ENCODE peak calls at places on chromosome 20, in five cellular contexts. One of them, this sample, is unnamed.

GRCh38 chr20:14712302-14712739 is 374.9 kb upstream of the FLRT3 start:
- DNase-seq in GM12878: no peak
- DNase-seq in K562: no peak
- DNase-seq in HepG2: no peak
- DNase-seq in H1: no peak
- DNase-seq in this sample: no peak

GRCh38 chr20:22687676-22688360 is 103.4 kb upstream of the FOXA2 start:
- DNase-seq in H1: no peak
- DNase-seq in K562: no peak
- DNase-seq in HepG2: no peak
- DNase-seq in GM12878: no peak
- DNase-seq in this sample: no peak

GRCh38 chr20:63254536-63255384 is 497 bp upstream of the NKAIN4 start:
- DNase-seq in GM12878: no peak
- DNase-seq in K562: no peak
- DNase-seq in H1: no peak
- DNase-seq in HepG2: no peak
- DNase-seq in this sample: no peak

GRCh38 chr20:2539341-2539740 is 3.0 kb downstream of the TMC2 start:
- DNase-seq in HepG2: peak
- DNase-seq in K562: no peak
- DNase-seq in GM12878: no peak
- DNase-seq in H1: no peak
- DNase-seq in this sample: no peak

GRCh38 chr20:63215101-63216040 is 560 bp downstream of the YTHDF1 start:
- DNase-seq in GM12878: no peak
- DNase-seq in H1: no peak
- DNase-seq in HepG2: peak
- DNase-seq in K562: peak
- DNase-seq in this sample: peak

GRCh38 chr20:33648396-33649004 is 13.6 kb upstream of the C20orf144 start:
- DNase-seq in H1: no peak
- DNase-seq in K562: peak
- DNase-seq in HepG2: no peak
- DNase-seq in GM12878: no peak
- DNase-seq in this sample: peak

GRCh38 chr20:23625236-23625964 is 12.4 kb downstream of the CST3 start:
- DNase-seq in HepG2: no peak
- DNase-seq in H1: no peak
- DNase-seq in GM12878: no peak
- DNase-seq in K562: no peak
- DNase-seq in this sample: no peak

GRCh38 chr20:63815613-63815862 is 15.5 kb downstream of the ZBTB46 start:
- DNase-seq in H1: no peak
- DNase-seq in K562: no peak
- DNase-seq in HepG2: no peak
- DNase-seq in GM12878: no peak
- DNase-seq in this sample: no peak

GRCh38 chr20:56893206-56893605 is 264.1 kb downstream of the TFAP2C start:
- DNase-seq in HepG2: no peak
- DNase-seq in K562: peak
- DNase-seq in H1: no peak
- DNase-seq in GM12878: no peak
- DNase-seq in this sample: no peak

GRCh38 chr20:58078741-58079522 is 149.5 kb downstream of the ANKRD60 start:
- DNase-seq in H1: no peak
- DNase-seq in HepG2: no peak
- DNase-seq in K562: no peak
- DNase-seq in GM12878: no peak
- DNase-seq in this sample: no peak

GRCh38 chr20:6944292-6944691 is 176.8 kb downstream of the BMP2 start:
- DNase-seq in GM12878: no peak
- DNase-seq in HepG2: no peak
- DNase-seq in K562: no peak
- DNase-seq in H1: no peak
- DNase-seq in this sample: no peak

GRCh38 chr20:62914970-62915457 is 11.3 kb downstream of the DIDO1 start:
- DNase-seq in HepG2: peak
- DNase-seq in H1: no peak
- DNase-seq in GM12878: no peak
- DNase-seq in K562: no peak
- DNase-seq in this sample: peak

GRCh38 chr20:63145156-63145555 is 70.8 kb downstream of the YTHDF1 start:
- DNase-seq in HepG2: no peak
- DNase-seq in GM12878: no peak
- DNase-seq in K562: no peak
- DNase-seq in H1: no peak
- DNase-seq in this sample: no peak

DNA sequence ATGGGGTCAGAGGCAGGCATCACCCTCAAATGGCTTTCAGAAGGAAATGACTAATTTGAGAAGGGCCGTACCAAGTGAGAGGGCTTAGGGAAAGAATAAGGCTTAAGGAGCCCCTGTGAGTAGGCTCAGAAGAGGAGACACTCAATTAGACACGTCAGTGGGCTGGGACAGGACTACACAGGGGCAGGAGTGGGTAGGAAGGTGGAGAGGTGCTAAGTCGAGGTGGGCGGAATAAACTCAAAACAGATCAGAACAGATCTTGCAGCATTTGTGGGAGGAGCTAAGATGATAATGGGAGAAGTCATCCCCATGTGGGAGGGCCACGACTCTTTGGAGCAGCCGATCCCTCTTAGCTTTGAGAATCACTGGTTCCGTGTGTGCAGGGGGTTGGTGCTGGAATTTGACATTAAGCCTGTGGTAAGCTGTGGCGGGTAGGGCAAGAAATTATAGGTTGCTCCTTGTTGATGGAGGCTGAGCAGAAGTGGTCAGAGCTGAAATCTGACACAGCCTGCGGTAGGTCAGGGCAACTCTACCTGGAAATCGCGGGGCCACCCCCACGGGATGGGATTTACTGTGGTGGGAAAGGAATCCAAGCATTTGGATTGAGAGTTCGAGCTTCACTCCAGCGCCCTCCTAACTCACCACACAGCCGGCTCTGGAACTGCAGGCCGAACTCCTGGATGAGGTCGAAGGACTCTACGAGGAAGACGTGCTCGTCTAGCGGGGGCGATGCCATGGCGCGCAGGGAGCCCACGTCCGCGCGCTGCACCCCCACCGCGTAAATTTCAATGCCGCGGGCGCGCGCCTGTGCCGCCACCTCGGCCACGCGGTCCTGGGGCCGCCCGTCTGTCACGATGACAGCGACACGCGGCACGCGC is 2.8 kb upstream of the RBPJL start:
- DNase-seq in H1: no peak
- DNase-seq in HepG2: no peak
- DNase-seq in GM12878: no peak
- DNase-seq in K562: no peak
- DNase-seq in this sample: no peak
- TF ChIP-seq CHD2 in H1: no peak
- TF ChIP-seq CHD2 in HepG2: no peak
- TF ChIP-seq CHD2 in GM12878: no peak
- TF ChIP-seq CHD2 in K562: no peak
- TF ChIP-seq CHD2 in this sample: no peak

GRCh38 chr20:41055679-41056078 is 27.1 kb downstream of the TOP1 start:
- DNase-seq in H1: no peak
- DNase-seq in K562: no peak
- DNase-seq in GM12878: no peak
- DNase-seq in HepG2: no peak
- DNase-seq in this sample: no peak

GRCh38 chr20:41061155-41061554 is 32.5 kb downstream of the TOP1 start:
- DNase-seq in HepG2: no peak
- DNase-seq in K562: no peak
- DNase-seq in GM12878: no peak
- DNase-seq in H1: no peak
- DNase-seq in this sample: no peak

GRCh38 chr20:41059236-41059635 is 30.6 kb downstream of the TOP1 start:
- DNase-seq in GM12878: no peak
- DNase-seq in K562: no peak
- DNase-seq in H1: no peak
- DNase-seq in HepG2: no peak
- DNase-seq in this sample: no peak

GRCh38 chr20:41058674-41059008 is 30.0 kb downstream of the TOP1 start:
- DNase-seq in H1: no peak
- DNase-seq in HepG2: no peak
- DNase-seq in GM12878: no peak
- DNase-seq in K562: no peak
- DNase-seq in this sample: no peak

GRCh38 chr20:41058007-41058673 is 29.5 kb downstream of the TOP1 start:
- DNase-seq in GM12878: no peak
- DNase-seq in HepG2: peak
- DNase-seq in H1: no peak
- DNase-seq in K562: peak
- DNase-seq in this sample: peak
- TF ChIP-seq TAF1 in GM12878: no peak
- TF ChIP-seq TAF1 in HepG2: no peak
- TF ChIP-seq TAF1 in H1: no peak
- TF ChIP-seq TAF1 in K562: no peak
- TF ChIP-seq TAF1 in this sample: no peak

DNA sequence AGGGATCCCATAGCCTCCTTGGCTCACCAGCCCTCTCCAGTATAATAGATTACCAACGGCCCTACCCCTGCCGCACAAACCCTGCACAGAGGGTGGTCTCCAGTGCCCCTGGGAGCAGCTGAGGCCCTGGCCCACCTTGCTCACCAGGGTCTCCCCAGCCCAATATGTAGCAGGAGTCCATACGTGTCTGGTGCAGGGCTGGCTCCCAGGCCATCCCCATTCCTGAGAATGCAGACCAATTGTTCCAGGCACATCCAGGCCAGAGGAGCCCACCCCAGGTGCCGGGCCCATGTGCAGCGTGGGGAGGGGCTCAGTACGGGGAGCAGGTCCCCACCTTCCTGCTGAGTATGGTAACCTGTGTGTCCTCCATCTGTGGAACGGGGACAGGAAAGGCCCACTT is 251.9 kb downstream of the TAF4 start:
- DNase-seq in H1: no peak
- DNase-seq in K562: no peak
- DNase-seq in GM12878: no peak
- DNase-seq in HepG2: no peak
- DNase-seq in this sample: no peak
- TF ChIP-seq CHD2 in H1: no peak
- TF ChIP-seq CHD2 in K562: no peak
- TF ChIP-seq CHD2 in GM12878: no peak
- TF ChIP-seq CHD2 in HepG2: no peak
- TF ChIP-seq CHD2 in this sample: no peak

GRCh38 chr20:11431613-11432012 is 486.1 kb upstream of the BTBD3 start:
- DNase-seq in GM12878: no peak
- DNase-seq in H1: no peak
- DNase-seq in HepG2: no peak
- DNase-seq in K562: no peak
- DNase-seq in this sample: no peak
- TF ChIP-seq TAF1 in GM12878: no peak
- TF ChIP-seq TAF1 in H1: no peak
- TF ChIP-seq TAF1 in HepG2: no peak
- TF ChIP-seq TAF1 in K562: no peak
- TF ChIP-seq TAF1 in this sample: no peak

DNA sequence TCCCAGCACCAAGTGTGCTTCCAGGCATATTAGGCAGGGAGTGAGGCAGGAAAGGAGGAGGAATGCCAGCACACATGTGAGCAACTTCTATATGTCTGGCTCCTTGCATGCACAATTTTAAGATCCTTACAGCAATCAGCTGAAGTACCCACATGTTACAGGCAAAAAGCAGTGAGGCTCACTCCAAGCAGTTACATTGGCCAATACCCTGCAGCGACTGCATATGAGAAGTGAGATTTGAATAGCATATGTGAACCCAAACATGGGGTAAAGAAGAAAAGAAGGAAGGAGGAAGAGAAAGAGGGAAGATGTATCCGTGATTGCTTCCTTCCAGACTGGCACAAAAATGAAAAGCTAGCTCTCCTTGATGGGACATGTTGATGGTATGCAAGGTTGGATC is 193.6 kb downstream of the PTPRT start:
- DNase-seq in K562: no peak
- DNase-seq in HepG2: no peak
- DNase-seq in H1: no peak
- DNase-seq in GM12878: no peak
- DNase-seq in this sample: no peak
- TF ChIP-seq CHD2 in K562: no peak
- TF ChIP-seq CHD2 in HepG2: no peak
- TF ChIP-seq CHD2 in H1: no peak
- TF ChIP-seq CHD2 in GM12878: no peak
- TF ChIP-seq CHD2 in this sample: no peak

DNA sequence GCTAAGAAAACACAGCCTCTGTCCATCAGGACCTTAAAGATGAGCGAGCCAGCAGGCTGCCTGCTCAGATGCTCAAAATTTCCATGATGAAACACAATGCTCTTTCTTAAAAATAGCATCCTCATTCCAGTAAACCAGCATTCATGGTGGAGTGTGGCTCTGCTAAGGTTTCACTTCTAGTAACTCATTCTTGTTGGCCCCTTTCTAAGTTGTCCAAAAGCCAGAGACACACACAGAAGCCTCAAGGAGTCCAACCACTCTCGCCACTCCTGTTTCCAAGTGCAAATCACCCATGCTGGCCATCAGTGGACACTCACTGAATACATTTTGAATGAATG is 35.8 kb downstream of the ATP9A start:
- DNase-seq in HepG2: no peak
- DNase-seq in GM12878: no peak
- DNase-seq in K562: no peak
- DNase-seq in H1: no peak
- DNase-seq in this sample: no peak
- TF ChIP-seq TAF1 in HepG2: no peak
- TF ChIP-seq TAF1 in GM12878: no peak
- TF ChIP-seq TAF1 in K562: no peak
- TF ChIP-seq TAF1 in H1: no peak
- TF ChIP-seq TAF1 in this sample: no peak

GRCh38 chr20:35058184-35058583 is 34.4 kb downstream of the TRPC4AP start:
- DNase-seq in K562: no peak
- DNase-seq in H1: no peak
- DNase-seq in HepG2: no peak
- DNase-seq in GM12878: no peak
- DNase-seq in this sample: no peak
- TF ChIP-seq CHD2 in K562: no peak
- TF ChIP-seq CHD2 in H1: no peak
- TF ChIP-seq CHD2 in HepG2: no peak
- TF ChIP-seq CHD2 in GM12878: no peak
- TF ChIP-seq CHD2 in this sample: no peak

DNA sequence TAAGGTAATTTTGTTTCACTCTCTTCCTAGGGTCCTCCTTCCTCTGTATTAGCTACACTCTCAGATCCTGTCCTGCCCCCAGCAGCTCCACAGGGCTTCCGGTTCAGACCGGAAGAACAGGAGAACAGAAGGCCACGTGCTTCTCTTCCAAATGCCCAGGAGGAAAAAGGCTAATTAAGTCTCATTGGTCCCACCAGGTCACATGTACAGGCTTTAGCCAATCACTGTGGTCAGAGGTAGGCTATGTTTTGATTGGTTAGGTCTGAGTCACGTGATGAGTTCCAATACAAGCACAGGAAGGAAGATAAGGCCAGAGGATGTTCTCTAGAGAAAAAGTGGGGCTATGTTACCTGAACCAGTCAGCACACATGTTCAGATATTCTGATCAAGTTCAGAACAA is 170.1 kb downstream of the TSHZ2 start:
- DNase-seq in H1: no peak
- DNase-seq in K562: peak
- DNase-seq in GM12878: no peak
- DNase-seq in HepG2: peak
- DNase-seq in this sample: no peak
- TF ChIP-seq TAF1 in H1: no peak
- TF ChIP-seq TAF1 in K562: no peak
- TF ChIP-seq TAF1 in GM12878: no peak
- TF ChIP-seq TAF1 in HepG2: no peak
- TF ChIP-seq TAF1 in this sample: no peak